ENCODE peak calls at places on chromosome 10, in nine cellular contexts. P is A549, O is MM.1S, X is cardiac muscle cell, A is GM12864, Y is PC-3, J is astrocyte, S is brain microvascular endothelial cell, N is right lobe of liver. R is an unnamed sample.

GRCh38 chr10:43209651-43210141 is 57.2 kb downstream of the RASGEF1A start:
- DNase-seq in P (no peak), O (no peak), X (no peak), A (no peak), Y (no peak), J (no peak), S (no peak), N (peak; percentile 31), R (no peak)

GRCh38 chr10:113056468-113057021 is 106.5 kb downstream of the TCF7L2 start:
- DNase-seq in P (no peak), O (no peak), X (no peak), A (no peak), Y (no peak), J (peak; percentile 89), S (peak; percentile 66), N (no peak), R (no peak)

GRCh38 chr10:62154231-62154630 is 114.4 kb downstream of the RTKN2 start:
- DNase-seq in P (no peak), O (no peak), X (no peak), A (no peak), Y (no peak), J (no peak), S (no peak), N (no peak), R (no peak)

GRCh38 chr10:85643839-85644525 is 722.6 kb downstream of the GRID1 start:
- DNase-seq in P (peak; percentile 84), O (no peak), X (no peak), A (no peak), Y (peak; percentile 63), J (peak; percentile 38), S (no peak), N (no peak), R (no peak)

GRCh38 chr10:100307716-100308115 is 21.2 kb upstream of the BLOC1S2 start:
- DNase-seq in P (no peak), O (no peak), X (no peak), A (no peak), Y (peak; percentile 48), J (peak; percentile 48), S (peak; percentile 52), N (no peak), R (no peak)

GRCh38 chr10:70984986-70985719 is 96.8 kb upstream of the PCBD1 start:
- DNase-seq in P (no peak), O (no peak), X (no peak), A (no peak), Y (peak; percentile 67), J (no peak), S (no peak), N (no peak), R (no peak)

GRCh38 chr10:110212119-110213006 is 5.0 kb downstream of the MXI1 start:
- DNase-seq in P (no peak), O (peak; percentile 72), X (no peak), A (no peak), Y (no peak), J (no peak), S (no peak), N (no peak), R (no peak)

GRCh38 chr10:80165173-80165572 is 32.6 kb downstream of the PLAC9 start:
- DNase-seq in P (peak; percentile 20), O (no peak), X (peak; percentile 54), A (no peak), Y (peak; percentile 93), J (peak; percentile 41), S (peak; percentile 67), N (no peak), R (no peak)

GRCh38 chr10:126156012-126156411 is 232.3 kb downstream of the ADAM12 start:
- DNase-seq in P (no peak), O (no peak), X (no peak), A (no peak), Y (no peak), J (no peak), S (no peak), N (no peak), R (no peak)

GRCh38 chr10:74977072-74977471 is 134.4 kb upstream of the SAMD8 start:
- DNase-seq in P (no peak), O (no peak), X (no peak), A (no peak), Y (no peak), J (no peak), S (no peak), N (no peak), R (no peak)

GRCh38 chr10:74973993-74974392 is 137.5 kb upstream of the SAMD8 start:
- DNase-seq in P (no peak), O (no peak), X (no peak), A (no peak), Y (no peak), J (no peak), S (no peak), N (no peak), R (no peak)

GRCh38 chr10:74977913-74978847 is 133.3 kb upstream of the SAMD8 start:
- DNase-seq in P (no peak), O (peak; percentile 93), X (no peak), A (peak; percentile 82), Y (no peak), J (no peak), S (no peak), N (no peak), R (peak; percentile 63)

GRCh38 chr10:74975758-74976157 is 135.7 kb upstream of the SAMD8 start:
- DNase-seq in P (no peak), O (no peak), X (no peak), A (no peak), Y (no peak), J (no peak), S (no peak), N (no peak), R (no peak)

GRCh38 chr10:74976565-74976964 is 134.9 kb upstream of the SAMD8 start:
- DNase-seq in P (peak; percentile 13), O (no peak), X (no peak), A (no peak), Y (no peak), J (no peak), S (no peak), N (peak; percentile 67), R (no peak)
- TF ChIP-seq CTCF in P (no peak), O (no peak), X (no peak), A (peak; percentile 48), Y (peak; percentile 38), J (no peak), S (no peak), N (peak; percentile 61), R (no peak)

DNA sequence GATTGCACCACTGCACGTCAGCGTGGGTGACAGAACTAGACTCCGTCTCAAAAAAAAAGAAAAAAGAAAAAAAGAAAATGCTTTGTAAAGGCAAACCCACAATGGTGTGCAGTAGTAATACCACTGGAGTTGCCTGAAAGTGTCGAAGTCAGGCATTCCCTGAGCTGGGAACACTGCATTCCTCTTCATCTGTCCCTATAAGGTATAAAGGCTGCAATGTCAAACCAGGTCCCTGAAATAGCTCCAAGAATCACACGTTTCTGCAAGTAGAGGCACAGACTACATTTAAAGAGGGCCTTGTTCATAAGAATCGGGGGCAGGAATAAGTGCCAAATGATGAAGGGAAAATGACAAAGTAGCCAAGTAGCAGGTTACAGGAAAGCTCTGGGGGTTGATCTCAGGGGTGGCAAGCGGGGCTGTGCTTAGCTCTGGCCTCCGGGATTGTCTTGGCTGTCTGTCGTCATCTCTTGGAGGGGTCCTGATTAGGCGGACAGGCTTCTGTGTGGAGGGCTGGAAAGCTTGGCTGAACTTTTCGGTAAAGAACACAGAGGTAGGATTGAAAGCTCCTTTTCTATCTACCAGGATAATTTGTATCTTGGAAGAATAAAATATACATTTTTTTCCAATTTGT is 109.1 kb downstream of the PFKFB3 start:
- DNase-seq in P (no peak), O (no peak), X (peak; percentile 68), A (no peak), Y (no peak), J (no peak), S (no peak), N (no peak), R (no peak)
- H3K4me3 ChIP-seq in P (no peak overlapping the region), O (no peak overlapping the region), X (no peak overlapping the region), A (no peak overlapping the region), Y (no peak overlapping the region), J (no peak overlapping the region), S (no peak overlapping the region), N (no peak overlapping the region), R (no peak overlapping the region)

GRCh38 chr10:44731271-44731670 is 179.9 kb upstream of the TMEM72 start:
- DNase-seq in P (no peak), O (peak; percentile 64), X (no peak), A (no peak), Y (no peak), J (no peak), S (no peak), N (no peak), R (no peak)

GRCh38 chr10:44733743-44734488 is 177.2 kb upstream of the TMEM72 start:
- DNase-seq in P (peak; percentile 5), O (peak; percentile 18), X (no peak), A (no peak), Y (peak; percentile 24), J (peak; percentile 43), S (no peak), N (no peak), R (no peak)
- TF ChIP-seq CTCF in P (no peak), O (peak; percentile 48), X (peak; percentile 30), A (no peak), Y (peak; percentile 52), J (no peak), S (peak; percentile 71), N (peak; percentile 25), R (no peak)

GRCh38 chr10:96863922-96864543 is 31.9 kb downstream of the LCOR start:
- DNase-seq in P (peak; percentile 74), O (no peak), X (no peak), A (peak; percentile 21), Y (peak; percentile 84), J (peak; percentile 70), S (no peak), N (no peak), R (peak; percentile 44)
- H3K4me3 ChIP-seq in P (no peak overlapping the region), O (no peak overlapping the region), X (no peak overlapping the region), A (no peak overlapping the region), Y (peak overlapping the region; percentile 9), J (no peak overlapping the region), S (no peak overlapping the region), N (no peak overlapping the region), R (no peak overlapping the region)

GRCh38 chr10:116669832-116670644 is 49.3 kb downstream of the PNLIPRP2 start:
- DNase-seq in P (no peak), O (no peak), X (peak; percentile 63), A (no peak), Y (no peak), J (no peak), S (no peak), N (no peak), R (no peak)
- TF ChIP-seq CTCF in P (no peak), O (no peak), X (no peak), A (no peak), Y (no peak), J (no peak), S (no peak), N (no peak), R (no peak)

GRCh38 chr10:133087679-133088523 is at the start of gene ADGRA1:
- DNase-seq in P (no peak), O (no peak), X (peak; percentile 58), A (no peak), Y (no peak), J (no peak), S (no peak), N (no peak), R (no peak)
- H3K4me3 ChIP-seq in P (peak within 1 kb of the TSS; percentile 40), O (no peak within 1 kb of the TSS), X (peak within 1 kb of the TSS; percentile 32), A (no peak within 1 kb of the TSS), Y (no peak within 1 kb of the TSS), J (no peak within 1 kb of the TSS), S (no peak within 1 kb of the TSS), N (peak within 1 kb of the TSS; percentile 18), R (no peak within 1 kb of the TSS)

R was measured in GM06990.